ENCODE peak calls at places on chromosome 20, in six cellular contexts. I is K562, D is neural progenitor cell, Z is fibroblast of lung, Y is kidney, O is endodermal cell. Q is an unnamed sample.

GRCh38 chr20:37986873-37987601 is 46.2 kb downstream of the TTI1 start:
- DNase-seq in I (no peak), D (peak), Z (peak), Y (peak), O (no peak), Q (no peak)

GRCh38 chr20:63857751-63858392 is 3.4 kb upstream of the ABHD16B start:
- DNase-seq in I (no peak), D (no peak), Z (no peak), Y (peak), O (no peak), Q (no peak)

GRCh38 chr20:62683136-62683535 is 25.5 kb upstream of the NTSR1 start:
- DNase-seq in I (no peak), D (no peak), Z (no peak), Y (no peak), O (no peak), Q (no peak)

GRCh38 chr20:2658414-2659354 is 5.3 kb downstream of the IDH3B start:
- DNase-seq in I (no peak), D (no peak), Z (no peak), Y (no peak), O (peak), Q (no peak)

GRCh38 chr20:61931476-61932198 is 134.0 kb downstream of the TAF4 start:
- DNase-seq in I (no peak), D (no peak), Z (no peak), Y (peak), O (no peak), Q (no peak)

GRCh38 chr20:3800878-3801260 is 4.8 kb downstream of the CDC25B start:
- DNase-seq in I (no peak), D (no peak), Z (no peak), Y (peak), O (no peak), Q (no peak)

GRCh38 chr20:37690626-37691369 is 3.0 kb upstream of the CTNNBL1 start:
- DNase-seq in I (no peak), D (no peak), Z (no peak), Y (no peak), O (no peak), Q (no peak)

GRCh38 chr20:16528078-16528477 is 45.2 kb downstream of the KIF16B start:
- DNase-seq in I (no peak), D (no peak), Z (peak), Y (no peak), O (no peak), Q (no peak)

GRCh38 chr20:33521461-33521860 is 31.6 kb downstream of the CBFA2T2 start:
- DNase-seq in I (no peak), D (no peak), Z (no peak), Y (no peak), O (no peak), Q (no peak)

GRCh38 chr20:57552471-57552870 is 8.4 kb upstream of the PCK1 start:
- DNase-seq in I (no peak), D (no peak), Z (no peak), Y (no peak), O (no peak), Q (no peak)
- H3K9ac ChIP-seq in I (no peak), D (no peak), Z (no peak), Y (no peak), O (no peak), Q (no peak)

DNA sequence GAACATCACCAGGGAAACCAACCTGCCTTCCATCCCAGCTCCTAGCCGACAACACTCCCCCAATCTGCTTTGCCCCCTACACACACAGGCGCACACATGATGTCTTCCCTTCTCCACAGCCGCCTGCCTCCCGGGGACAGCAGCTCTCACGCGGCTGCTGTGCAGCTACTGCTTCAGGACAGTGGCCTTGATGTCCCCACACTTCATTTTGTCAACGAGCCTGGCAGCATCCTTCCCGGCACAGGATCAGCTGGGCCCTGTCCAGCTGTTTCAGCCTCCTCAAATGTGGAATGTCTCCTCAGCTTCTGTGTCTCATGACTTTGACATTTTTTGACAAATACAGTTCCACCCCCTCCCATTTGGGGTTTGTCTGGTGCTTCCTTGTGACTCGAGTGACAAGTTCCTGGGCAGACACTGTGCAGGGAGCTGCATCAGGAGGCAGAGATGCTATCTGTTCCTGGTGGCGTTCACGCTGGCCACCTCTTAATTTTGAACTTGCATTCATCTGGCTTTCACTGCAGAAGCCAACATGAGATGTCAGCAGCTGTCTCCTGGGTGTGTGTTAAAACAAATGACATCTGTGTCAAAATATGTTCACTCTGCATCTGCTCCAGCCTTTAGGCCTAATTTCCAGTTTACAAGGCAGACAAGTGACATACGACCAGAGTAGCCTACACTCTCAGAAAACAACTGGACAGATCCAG is 57.2 kb downstream of the GINS1 start:
- DNase-seq in I (no peak), D (no peak), Z (no peak), Y (no peak), O (no peak), Q (no peak)
- H3K9ac ChIP-seq in I (no peak), D (no peak), Z (no peak), Y (no peak), O (no peak), Q (no peak)

DNA sequence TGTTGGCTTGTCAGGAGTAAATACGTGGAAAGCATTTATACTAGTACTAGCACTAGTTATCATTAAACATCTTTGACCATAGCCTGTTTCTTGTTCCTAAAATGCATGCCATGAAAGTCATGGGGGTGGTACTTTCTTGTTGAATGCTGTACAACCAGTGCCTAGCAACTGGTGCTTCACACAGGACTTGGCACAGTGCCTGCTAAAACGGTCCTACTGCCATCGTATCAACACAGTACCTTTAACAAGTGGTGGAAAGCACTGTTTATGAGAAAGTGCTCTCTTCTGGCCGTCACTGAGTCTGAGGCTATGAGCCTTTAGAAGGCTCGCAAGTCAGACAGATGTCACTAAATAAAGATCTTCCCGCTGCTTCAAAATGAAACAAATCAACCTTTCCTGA is 21.6 kb downstream of the ZNFX1 start:
- DNase-seq in I (no peak), D (no peak), Z (no peak), Y (no peak), O (no peak), Q (no peak)
- H3K9ac ChIP-seq in I (no peak), D (no peak), Z (no peak), Y (no peak), O (no peak), Q (no peak)

GRCh38 chr20:22689246-22689645 is 104.9 kb upstream of the FOXA2 start:
- DNase-seq in I (no peak), D (no peak), Z (no peak), Y (no peak), O (no peak), Q (no peak)

GRCh38 chr20:22690000-22690399 is 105.6 kb upstream of the FOXA2 start:
- DNase-seq in I (no peak), D (no peak), Z (no peak), Y (no peak), O (no peak), Q (no peak)

GRCh38 chr20:22690616-22691179 is 106.3 kb upstream of the FOXA2 start:
- DNase-seq in I (no peak), D (no peak), Z (no peak), Y (no peak), O (no peak), Q (no peak)

GRCh38 chr20:22691369-22692118 is 107.2 kb upstream of the FOXA2 start:
- DNase-seq in I (peak), D (peak), Z (peak), Y (peak), O (peak), Q (peak)

GRCh38 chr20:22692119-22692475 is 107.7 kb upstream of the FOXA2 start:
- DNase-seq in I (no peak), D (no peak), Z (no peak), Y (no peak), O (no peak), Q (no peak)
- H3K9ac ChIP-seq in I (no peak), D (no peak), Z (no peak), Y (no peak), O (no peak), Q (peak)

GRCh38 chr20:1373036-1373435 is 19.8 kb downstream of the FKBP1A start:
- DNase-seq in I (no peak), D (no peak), Z (no peak), Y (no peak), O (no peak), Q (no peak)

GRCh38 chr20:1370548-1371110 is 22.2 kb downstream of the FKBP1A start:
- DNase-seq in I (no peak), D (no peak), Z (peak), Y (no peak), O (no peak), Q (no peak)

GRCh38 chr20:1371830-1372539 is 20.9 kb downstream of the FKBP1A start:
- DNase-seq in I (no peak), D (no peak), Z (no peak), Y (no peak), O (no peak), Q (no peak)

GRCh38 chr20:1369970-1370369 is 22.9 kb downstream of the FKBP1A start:
- DNase-seq in I (no peak), D (no peak), Z (no peak), Y (no peak), O (no peak), Q (no peak)

GRCh38 chr20:1371235-1371782 is 21.5 kb downstream of the FKBP1A start:
- DNase-seq in I (no peak), D (no peak), Z (no peak), Y (no peak), O (no peak), Q (no peak)
- H3K9ac ChIP-seq in I (no peak), D (no peak), Z (no peak), Y (no peak), O (no peak), Q (no peak)

GRCh38 chr20:35871311-35871771 is 83.0 kb downstream of the SCAND1 start:
- DNase-seq in I (no peak), D (no peak), Z (peak), Y (no peak), O (no peak), Q (peak)
- H3K9ac ChIP-seq in I (no peak), D (no peak), Z (peak), Y (no peak), O (no peak), Q (peak)

GRCh38 chr20:44728835-44729342 is 13.7 kb downstream of the CCN5 start:
- DNase-seq in I (no peak), D (peak), Z (peak), Y (peak), O (peak), Q (peak)
- H3K9ac ChIP-seq in I (no peak), D (no peak), Z (no peak), Y (no peak), O (no peak), Q (no peak)

GRCh38 chr20:41167118-41167470 is 29.8 kb downstream of the PLCG1 start:
- DNase-seq in I (no peak), D (no peak), Z (no peak), Y (no peak), O (no peak), Q (no peak)
- H3K9ac ChIP-seq in I (no peak), D (no peak), Z (no peak), Y (no peak), O (no peak), Q (no peak)